ENCODE peak calls at places on chromosomes 3 and 15, in eight cellular contexts. One of them, this sample, is unnamed.

GRCh38 chr15:100900136-100900894 is 18.8 kb upstream of the LRRK1 start:
- DNase-seq in GM12892: no peak
- DNase-seq in heart left ventricle: no peak
- DNase-seq in RPMI8226: no peak
- DNase-seq in stimulated activated CD8-positive, alpha-beta memory T cell treated with anti-CD3 and anti-CD28 coated beads, Interleukin-15, amount 100 ng/mL, for 1 hour: no peak
- DNase-seq in endothelial cell: no peak
- DNase-seq in activated CD8-positive, alpha-beta memory T cell treated with anti-CD3 and anti-CD28 coated beads for 48 hours: no peak
- DNase-seq in stimulated activated CD4-positive, alpha-beta T cell treated with anti-CD3 and anti-CD28 coated beads, Interleukin-2, amount 100 ng/mL, for 48 hours: no peak
- DNase-seq in this sample: no peak

GRCh38 chr3:112302881-112303761 is 9.1 kb upstream of the SLC9C1 start:
- DNase-seq in heart left ventricle: no peak
- DNase-seq in stimulated activated CD8-positive, alpha-beta memory T cell treated with anti-CD3 and anti-CD28 coated beads, Interleukin-15, amount 100 ng/mL, for 1 hour: no peak
- DNase-seq in GM12892: no peak
- DNase-seq in endothelial cell: peak
- DNase-seq in activated CD8-positive, alpha-beta memory T cell treated with anti-CD3 and anti-CD28 coated beads for 48 hours: no peak
- DNase-seq in RPMI8226: no peak
- DNase-seq in stimulated activated CD4-positive, alpha-beta T cell treated with anti-CD3 and anti-CD28 coated beads, Interleukin-2, amount 100 ng/mL, for 48 hours: no peak
- DNase-seq in this sample: no peak

GRCh38 chr3:64530434-64531049 is 157.3 kb downstream of the ADAMTS9 start:
- DNase-seq in GM12892: no peak
- DNase-seq in stimulated activated CD4-positive, alpha-beta T cell treated with anti-CD3 and anti-CD28 coated beads, Interleukin-2, amount 100 ng/mL, for 48 hours: peak
- DNase-seq in heart left ventricle: no peak
- DNase-seq in activated CD8-positive, alpha-beta memory T cell treated with anti-CD3 and anti-CD28 coated beads for 48 hours: no peak
- DNase-seq in RPMI8226: peak
- DNase-seq in stimulated activated CD8-positive, alpha-beta memory T cell treated with anti-CD3 and anti-CD28 coated beads, Interleukin-15, amount 100 ng/mL, for 1 hour: no peak
- DNase-seq in endothelial cell: peak
- DNase-seq in this sample: no peak

GRCh38 chr15:48811325-48811938 is 563 bp upstream of the CEP152 start:
- DNase-seq in endothelial cell: no peak
- DNase-seq in heart left ventricle: no peak
- DNase-seq in activated CD8-positive, alpha-beta memory T cell treated with anti-CD3 and anti-CD28 coated beads for 48 hours: no peak
- DNase-seq in GM12892: no peak
- DNase-seq in stimulated activated CD8-positive, alpha-beta memory T cell treated with anti-CD3 and anti-CD28 coated beads, Interleukin-15, amount 100 ng/mL, for 1 hour: no peak
- DNase-seq in RPMI8226: peak
- DNase-seq in stimulated activated CD4-positive, alpha-beta T cell treated with anti-CD3 and anti-CD28 coated beads, Interleukin-2, amount 100 ng/mL, for 48 hours: no peak
- DNase-seq in this sample: no peak

GRCh38 chr3:134348524-134348923 is 25.7 kb downstream of the AMOTL2 start:
- DNase-seq in endothelial cell: no peak
- DNase-seq in heart left ventricle: no peak
- DNase-seq in stimulated activated CD8-positive, alpha-beta memory T cell treated with anti-CD3 and anti-CD28 coated beads, Interleukin-15, amount 100 ng/mL, for 1 hour: no peak
- DNase-seq in stimulated activated CD4-positive, alpha-beta T cell treated with anti-CD3 and anti-CD28 coated beads, Interleukin-2, amount 100 ng/mL, for 48 hours: no peak
- DNase-seq in RPMI8226: no peak
- DNase-seq in GM12892: no peak
- DNase-seq in activated CD8-positive, alpha-beta memory T cell treated with anti-CD3 and anti-CD28 coated beads for 48 hours: no peak
- DNase-seq in this sample: no peak

GRCh38 chr3:38968403-38968802 is 83.3 kb downstream of the SCN11A start:
- DNase-seq in activated CD8-positive, alpha-beta memory T cell treated with anti-CD3 and anti-CD28 coated beads for 48 hours: no peak
- DNase-seq in stimulated activated CD4-positive, alpha-beta T cell treated with anti-CD3 and anti-CD28 coated beads, Interleukin-2, amount 100 ng/mL, for 48 hours: no peak
- DNase-seq in heart left ventricle: no peak
- DNase-seq in stimulated activated CD8-positive, alpha-beta memory T cell treated with anti-CD3 and anti-CD28 coated beads, Interleukin-15, amount 100 ng/mL, for 1 hour: no peak
- DNase-seq in RPMI8226: no peak
- DNase-seq in endothelial cell: no peak
- DNase-seq in GM12892: no peak
- DNase-seq in this sample: no peak

GRCh38 chr3:79030157-79030556 is 737.6 kb downstream of the ROBO1 start:
- DNase-seq in RPMI8226: no peak
- DNase-seq in endothelial cell: no peak
- DNase-seq in stimulated activated CD8-positive, alpha-beta memory T cell treated with anti-CD3 and anti-CD28 coated beads, Interleukin-15, amount 100 ng/mL, for 1 hour: no peak
- DNase-seq in GM12892: no peak
- DNase-seq in stimulated activated CD4-positive, alpha-beta T cell treated with anti-CD3 and anti-CD28 coated beads, Interleukin-2, amount 100 ng/mL, for 48 hours: no peak
- DNase-seq in activated CD8-positive, alpha-beta memory T cell treated with anti-CD3 and anti-CD28 coated beads for 48 hours: no peak
- DNase-seq in heart left ventricle: no peak
- DNase-seq in this sample: no peak

GRCh38 chr3:48926425-48927392 is 8.1 kb downstream of the ARIH2 start:
- DNase-seq in GM12892: no peak
- DNase-seq in activated CD8-positive, alpha-beta memory T cell treated with anti-CD3 and anti-CD28 coated beads for 48 hours: no peak
- DNase-seq in endothelial cell: no peak
- DNase-seq in stimulated activated CD4-positive, alpha-beta T cell treated with anti-CD3 and anti-CD28 coated beads, Interleukin-2, amount 100 ng/mL, for 48 hours: peak
- DNase-seq in RPMI8226: peak
- DNase-seq in heart left ventricle: no peak
- DNase-seq in stimulated activated CD8-positive, alpha-beta memory T cell treated with anti-CD3 and anti-CD28 coated beads, Interleukin-15, amount 100 ng/mL, for 1 hour: no peak
- DNase-seq in this sample: no peak

GRCh38 chr15:100958326-100959065 is 39.3 kb downstream of the LRRK1 start:
- DNase-seq in GM12892: no peak
- DNase-seq in stimulated activated CD4-positive, alpha-beta T cell treated with anti-CD3 and anti-CD28 coated beads, Interleukin-2, amount 100 ng/mL, for 48 hours: no peak
- DNase-seq in RPMI8226: no peak
- DNase-seq in endothelial cell: no peak
- DNase-seq in heart left ventricle: no peak
- DNase-seq in stimulated activated CD8-positive, alpha-beta memory T cell treated with anti-CD3 and anti-CD28 coated beads, Interleukin-15, amount 100 ng/mL, for 1 hour: no peak
- DNase-seq in activated CD8-positive, alpha-beta memory T cell treated with anti-CD3 and anti-CD28 coated beads for 48 hours: no peak
- DNase-seq in this sample: no peak

GRCh38 chr3:14424711-14425573 is 22.5 kb downstream of the SLC6A6 start:
- DNase-seq in endothelial cell: no peak
- DNase-seq in stimulated activated CD8-positive, alpha-beta memory T cell treated with anti-CD3 and anti-CD28 coated beads, Interleukin-15, amount 100 ng/mL, for 1 hour: no peak
- DNase-seq in stimulated activated CD4-positive, alpha-beta T cell treated with anti-CD3 and anti-CD28 coated beads, Interleukin-2, amount 100 ng/mL, for 48 hours: no peak
- DNase-seq in activated CD8-positive, alpha-beta memory T cell treated with anti-CD3 and anti-CD28 coated beads for 48 hours: no peak
- DNase-seq in GM12892: no peak
- DNase-seq in RPMI8226: no peak
- DNase-seq in heart left ventricle: no peak
- DNase-seq in this sample: no peak

GRCh38 chr3:62238431-62238830 is 134.9 kb downstream of the FEZF2 start:
- DNase-seq in stimulated activated CD8-positive, alpha-beta memory T cell treated with anti-CD3 and anti-CD28 coated beads, Interleukin-15, amount 100 ng/mL, for 1 hour: no peak
- DNase-seq in RPMI8226: no peak
- DNase-seq in GM12892: no peak
- DNase-seq in endothelial cell: no peak
- DNase-seq in activated CD8-positive, alpha-beta memory T cell treated with anti-CD3 and anti-CD28 coated beads for 48 hours: no peak
- DNase-seq in stimulated activated CD4-positive, alpha-beta T cell treated with anti-CD3 and anti-CD28 coated beads, Interleukin-2, amount 100 ng/mL, for 48 hours: no peak
- DNase-seq in heart left ventricle: no peak
- DNase-seq in this sample: no peak

GRCh38 chr3:33277193-33277882 is at the start of gene FBXL2:
- DNase-seq in endothelial cell: peak
- DNase-seq in activated CD8-positive, alpha-beta memory T cell treated with anti-CD3 and anti-CD28 coated beads for 48 hours: peak
- DNase-seq in stimulated activated CD8-positive, alpha-beta memory T cell treated with anti-CD3 and anti-CD28 coated beads, Interleukin-15, amount 100 ng/mL, for 1 hour: no peak
- DNase-seq in GM12892: peak
- DNase-seq in RPMI8226: no peak
- DNase-seq in heart left ventricle: peak
- DNase-seq in stimulated activated CD4-positive, alpha-beta T cell treated with anti-CD3 and anti-CD28 coated beads, Interleukin-2, amount 100 ng/mL, for 48 hours: peak
- DNase-seq in this sample: peak

GRCh38 chr15:90530250-90531051 is 728 bp downstream of the CRTC3 start:
- DNase-seq in stimulated activated CD4-positive, alpha-beta T cell treated with anti-CD3 and anti-CD28 coated beads, Interleukin-2, amount 100 ng/mL, for 48 hours: peak
- DNase-seq in RPMI8226: peak
- DNase-seq in heart left ventricle: peak
- DNase-seq in stimulated activated CD8-positive, alpha-beta memory T cell treated with anti-CD3 and anti-CD28 coated beads, Interleukin-15, amount 100 ng/mL, for 1 hour: no peak
- DNase-seq in activated CD8-positive, alpha-beta memory T cell treated with anti-CD3 and anti-CD28 coated beads for 48 hours: peak
- DNase-seq in GM12892: peak
- DNase-seq in endothelial cell: peak
- DNase-seq in this sample: peak

GRCh38 chr15:39396979-39397615 is 183.8 kb upstream of the THBS1 start:
- DNase-seq in RPMI8226: no peak
- DNase-seq in activated CD8-positive, alpha-beta memory T cell treated with anti-CD3 and anti-CD28 coated beads for 48 hours: no peak
- DNase-seq in endothelial cell: no peak
- DNase-seq in stimulated activated CD8-positive, alpha-beta memory T cell treated with anti-CD3 and anti-CD28 coated beads, Interleukin-15, amount 100 ng/mL, for 1 hour: no peak
- DNase-seq in stimulated activated CD4-positive, alpha-beta T cell treated with anti-CD3 and anti-CD28 coated beads, Interleukin-2, amount 100 ng/mL, for 48 hours: no peak
- DNase-seq in heart left ventricle: no peak
- DNase-seq in GM12892: no peak
- DNase-seq in this sample: no peak

GRCh38 chr3:56884387-56884786 is 82.6 kb upstream of the ARHGEF3 start:
- DNase-seq in RPMI8226: no peak
- DNase-seq in endothelial cell: no peak
- DNase-seq in stimulated activated CD8-positive, alpha-beta memory T cell treated with anti-CD3 and anti-CD28 coated beads, Interleukin-15, amount 100 ng/mL, for 1 hour: no peak
- DNase-seq in stimulated activated CD4-positive, alpha-beta T cell treated with anti-CD3 and anti-CD28 coated beads, Interleukin-2, amount 100 ng/mL, for 48 hours: no peak
- DNase-seq in GM12892: no peak
- DNase-seq in heart left ventricle: no peak
- DNase-seq in activated CD8-positive, alpha-beta memory T cell treated with anti-CD3 and anti-CD28 coated beads for 48 hours: no peak
- DNase-seq in this sample: no peak

GRCh38 chr3:59563966-59564365 is 514.1 kb upstream of the CFAP20DC start:
- DNase-seq in endothelial cell: no peak
- DNase-seq in activated CD8-positive, alpha-beta memory T cell treated with anti-CD3 and anti-CD28 coated beads for 48 hours: no peak
- DNase-seq in stimulated activated CD4-positive, alpha-beta T cell treated with anti-CD3 and anti-CD28 coated beads, Interleukin-2, amount 100 ng/mL, for 48 hours: no peak
- DNase-seq in heart left ventricle: no peak
- DNase-seq in GM12892: no peak
- DNase-seq in RPMI8226: no peak
- DNase-seq in stimulated activated CD8-positive, alpha-beta memory T cell treated with anti-CD3 and anti-CD28 coated beads, Interleukin-15, amount 100 ng/mL, for 1 hour: no peak
- DNase-seq in this sample: no peak

GRCh38 chr15:39172380-39173281 is 408.2 kb upstream of the THBS1 start:
- DNase-seq in GM12892: no peak
- DNase-seq in RPMI8226: peak
- DNase-seq in stimulated activated CD8-positive, alpha-beta memory T cell treated with anti-CD3 and anti-CD28 coated beads, Interleukin-15, amount 100 ng/mL, for 1 hour: no peak
- DNase-seq in stimulated activated CD4-positive, alpha-beta T cell treated with anti-CD3 and anti-CD28 coated beads, Interleukin-2, amount 100 ng/mL, for 48 hours: no peak
- DNase-seq in heart left ventricle: no peak
- DNase-seq in activated CD8-positive, alpha-beta memory T cell treated with anti-CD3 and anti-CD28 coated beads for 48 hours: no peak
- DNase-seq in endothelial cell: no peak
- DNase-seq in this sample: no peak

GRCh38 chr15:88389120-88389519 is 78.1 kb downstream of the MRPL46 start:
- DNase-seq in RPMI8226: no peak
- DNase-seq in stimulated activated CD4-positive, alpha-beta T cell treated with anti-CD3 and anti-CD28 coated beads, Interleukin-2, amount 100 ng/mL, for 48 hours: no peak
- DNase-seq in GM12892: no peak
- DNase-seq in stimulated activated CD8-positive, alpha-beta memory T cell treated with anti-CD3 and anti-CD28 coated beads, Interleukin-15, amount 100 ng/mL, for 1 hour: no peak
- DNase-seq in endothelial cell: no peak
- DNase-seq in heart left ventricle: no peak
- DNase-seq in activated CD8-positive, alpha-beta memory T cell treated with anti-CD3 and anti-CD28 coated beads for 48 hours: no peak
- DNase-seq in this sample: no peak

GRCh38 chr15:94446441-94446840 is 215.1 kb downstream of the MCTP2 start:
- DNase-seq in GM12892: no peak
- DNase-seq in RPMI8226: no peak
- DNase-seq in activated CD8-positive, alpha-beta memory T cell treated with anti-CD3 and anti-CD28 coated beads for 48 hours: no peak
- DNase-seq in stimulated activated CD4-positive, alpha-beta T cell treated with anti-CD3 and anti-CD28 coated beads, Interleukin-2, amount 100 ng/mL, for 48 hours: no peak
- DNase-seq in heart left ventricle: no peak
- DNase-seq in stimulated activated CD8-positive, alpha-beta memory T cell treated with anti-CD3 and anti-CD28 coated beads, Interleukin-15, amount 100 ng/mL, for 1 hour: no peak
- DNase-seq in endothelial cell: no peak
- DNase-seq in this sample: no peak

GRCh38 chr15:90165659-90166489 is 35.3 kb upstream of the SEMA4B start:
- DNase-seq in stimulated activated CD8-positive, alpha-beta memory T cell treated with anti-CD3 and anti-CD28 coated beads, Interleukin-15, amount 100 ng/mL, for 1 hour: no peak
- DNase-seq in RPMI8226: peak
- DNase-seq in activated CD8-positive, alpha-beta memory T cell treated with anti-CD3 and anti-CD28 coated beads for 48 hours: peak
- DNase-seq in GM12892: no peak
- DNase-seq in stimulated activated CD4-positive, alpha-beta T cell treated with anti-CD3 and anti-CD28 coated beads, Interleukin-2, amount 100 ng/mL, for 48 hours: peak
- DNase-seq in endothelial cell: no peak
- DNase-seq in heart left ventricle: peak
- DNase-seq in this sample: no peak

GRCh38 chr3:119346076-119346496 is 51.9 kb downstream of the ARHGAP31 start:
- DNase-seq in endothelial cell: no peak
- DNase-seq in RPMI8226: no peak
- DNase-seq in stimulated activated CD8-positive, alpha-beta memory T cell treated with anti-CD3 and anti-CD28 coated beads, Interleukin-15, amount 100 ng/mL, for 1 hour: no peak
- DNase-seq in heart left ventricle: no peak
- DNase-seq in stimulated activated CD4-positive, alpha-beta T cell treated with anti-CD3 and anti-CD28 coated beads, Interleukin-2, amount 100 ng/mL, for 48 hours: no peak
- DNase-seq in GM12892: no peak
- DNase-seq in activated CD8-positive, alpha-beta memory T cell treated with anti-CD3 and anti-CD28 coated beads for 48 hours: no peak
- DNase-seq in this sample: no peak

GRCh38 chr15:39556461-39556860 is 24.4 kb upstream of the THBS1 start:
- DNase-seq in stimulated activated CD4-positive, alpha-beta T cell treated with anti-CD3 and anti-CD28 coated beads, Interleukin-2, amount 100 ng/mL, for 48 hours: no peak
- DNase-seq in stimulated activated CD8-positive, alpha-beta memory T cell treated with anti-CD3 and anti-CD28 coated beads, Interleukin-15, amount 100 ng/mL, for 1 hour: no peak
- DNase-seq in activated CD8-positive, alpha-beta memory T cell treated with anti-CD3 and anti-CD28 coated beads for 48 hours: no peak
- DNase-seq in GM12892: no peak
- DNase-seq in endothelial cell: no peak
- DNase-seq in RPMI8226: no peak
- DNase-seq in heart left ventricle: no peak
- DNase-seq in this sample: no peak

GRCh38 chr15:29556385-29556784 is 265.9 kb downstream of the TJP1 start:
- DNase-seq in stimulated activated CD4-positive, alpha-beta T cell treated with anti-CD3 and anti-CD28 coated beads, Interleukin-2, amount 100 ng/mL, for 48 hours: no peak
- DNase-seq in heart left ventricle: no peak
- DNase-seq in RPMI8226: no peak
- DNase-seq in GM12892: no peak
- DNase-seq in activated CD8-positive, alpha-beta memory T cell treated with anti-CD3 and anti-CD28 coated beads for 48 hours: no peak
- DNase-seq in endothelial cell: no peak
- DNase-seq in stimulated activated CD8-positive, alpha-beta memory T cell treated with anti-CD3 and anti-CD28 coated beads, Interleukin-15, amount 100 ng/mL, for 1 hour: no peak
- DNase-seq in this sample: no peak

GRCh38 chr3:77296527-77296926 is 256.6 kb downstream of the ROBO2 start:
- DNase-seq in stimulated activated CD8-positive, alpha-beta memory T cell treated with anti-CD3 and anti-CD28 coated beads, Interleukin-15, amount 100 ng/mL, for 1 hour: no peak
- DNase-seq in RPMI8226: peak
- DNase-seq in stimulated activated CD4-positive, alpha-beta T cell treated with anti-CD3 and anti-CD28 coated beads, Interleukin-2, amount 100 ng/mL, for 48 hours: no peak
- DNase-seq in GM12892: no peak
- DNase-seq in activated CD8-positive, alpha-beta memory T cell treated with anti-CD3 and anti-CD28 coated beads for 48 hours: no peak
- DNase-seq in endothelial cell: no peak
- DNase-seq in heart left ventricle: no peak
- DNase-seq in this sample: no peak

GRCh38 chr3:174810256-174810655 is 48.9 kb upstream of the NAALADL2 start:
- DNase-seq in activated CD8-positive, alpha-beta memory T cell treated with anti-CD3 and anti-CD28 coated beads for 48 hours: no peak
- DNase-seq in endothelial cell: no peak
- DNase-seq in RPMI8226: no peak
- DNase-seq in stimulated activated CD4-positive, alpha-beta T cell treated with anti-CD3 and anti-CD28 coated beads, Interleukin-2, amount 100 ng/mL, for 48 hours: no peak
- DNase-seq in GM12892: no peak
- DNase-seq in stimulated activated CD8-positive, alpha-beta memory T cell treated with anti-CD3 and anti-CD28 coated beads, Interleukin-15, amount 100 ng/mL, for 1 hour: no peak
- DNase-seq in heart left ventricle: no peak
- DNase-seq in this sample: no peak

GRCh38 chr3:186411994-186412393 is 50.0 kb upstream of the DGKG start:
- DNase-seq in stimulated activated CD4-positive, alpha-beta T cell treated with anti-CD3 and anti-CD28 coated beads, Interleukin-2, amount 100 ng/mL, for 48 hours: no peak
- DNase-seq in endothelial cell: no peak
- DNase-seq in heart left ventricle: no peak
- DNase-seq in stimulated activated CD8-positive, alpha-beta memory T cell treated with anti-CD3 and anti-CD28 coated beads, Interleukin-15, amount 100 ng/mL, for 1 hour: no peak
- DNase-seq in activated CD8-positive, alpha-beta memory T cell treated with anti-CD3 and anti-CD28 coated beads for 48 hours: no peak
- DNase-seq in RPMI8226: no peak
- DNase-seq in GM12892: no peak
- DNase-seq in this sample: no peak

GRCh38 chr3:160564205-160564922 is 1.0 kb downstream of the KPNA4 start:
- DNase-seq in stimulated activated CD4-positive, alpha-beta T cell treated with anti-CD3 and anti-CD28 coated beads, Interleukin-2, amount 100 ng/mL, for 48 hours: no peak
- DNase-seq in GM12892: no peak
- DNase-seq in heart left ventricle: no peak
- DNase-seq in activated CD8-positive, alpha-beta memory T cell treated with anti-CD3 and anti-CD28 coated beads for 48 hours: no peak
- DNase-seq in RPMI8226: peak
- DNase-seq in endothelial cell: peak
- DNase-seq in stimulated activated CD8-positive, alpha-beta memory T cell treated with anti-CD3 and anti-CD28 coated beads, Interleukin-15, amount 100 ng/mL, for 1 hour: no peak
- DNase-seq in this sample: no peak

This sample was measured in Right ventricle myocardium inferior.